ENCODE peak calls at places on chromosomes 7 and 10, in ten cellular contexts. One of them, this sample, is unnamed.

GRCh38 chr10:30068482-30069223 is 9.3 kb upstream of the JCAD start:
- DNase-seq in ovary: no peak
- DNase-seq in HepG2: no peak
- DNase-seq in GM12878: no peak
- DNase-seq in tibial nerve: no peak
- DNase-seq in heart left ventricle: no peak
- DNase-seq in adrenal gland: no peak
- DNase-seq in HCT116: peak; percentile 33
- DNase-seq in A549: no peak
- DNase-seq in upper lobe of left lung: no peak
- DNase-seq in this sample: no peak

GRCh38 chr7:71652551-71652950 is 520.6 kb downstream of the GALNT17 start:
- DNase-seq in ovary: no peak
- DNase-seq in HepG2: no peak
- DNase-seq in GM12878: no peak
- DNase-seq in tibial nerve: no peak
- DNase-seq in heart left ventricle: no peak
- DNase-seq in adrenal gland: no peak
- DNase-seq in HCT116: no peak
- DNase-seq in A549: no peak
- DNase-seq in upper lobe of left lung: no peak
- DNase-seq in this sample: no peak

GRCh38 chr7:105610165-105610930 is 29.1 kb upstream of the EFCAB10 start:
- DNase-seq in ovary: no peak
- DNase-seq in HepG2: no peak
- DNase-seq in GM12878: no peak
- DNase-seq in tibial nerve: no peak
- DNase-seq in heart left ventricle: no peak
- DNase-seq in adrenal gland: no peak
- DNase-seq in HCT116: no peak
- DNase-seq in A549: no peak
- DNase-seq in upper lobe of left lung: no peak
- DNase-seq in this sample: no peak

GRCh38 chr7:19146699-19147098 is 1.5 kb upstream of the FERD3L start:
- DNase-seq in ovary: no peak
- DNase-seq in HepG2: no peak
- DNase-seq in GM12878: no peak
- DNase-seq in tibial nerve: no peak
- DNase-seq in heart left ventricle: no peak
- DNase-seq in adrenal gland: no peak
- DNase-seq in HCT116: no peak
- DNase-seq in A549: no peak
- DNase-seq in upper lobe of left lung: no peak
- DNase-seq in this sample: no peak

GRCh38 chr10:100158044-100158805 is 27.6 kb downstream of the ERLIN1 start:
- DNase-seq in ovary: no peak
- DNase-seq in HepG2: no peak
- DNase-seq in GM12878: peak; percentile 68
- DNase-seq in tibial nerve: no peak
- DNase-seq in heart left ventricle: no peak
- DNase-seq in adrenal gland: no peak
- DNase-seq in HCT116: no peak
- DNase-seq in A549: no peak
- DNase-seq in upper lobe of left lung: no peak
- DNase-seq in this sample: peak; percentile 27

GRCh38 chr10:30602747-30603146 is 26.8 kb downstream of the LYZL2 start:
- DNase-seq in ovary: no peak
- DNase-seq in HepG2: no peak
- DNase-seq in GM12878: no peak
- DNase-seq in tibial nerve: no peak
- DNase-seq in heart left ventricle: no peak
- DNase-seq in adrenal gland: no peak
- DNase-seq in HCT116: no peak
- DNase-seq in A549: no peak
- DNase-seq in upper lobe of left lung: no peak
- DNase-seq in this sample: no peak

GRCh38 chr7:107396990-107397389 is 72.9 kb upstream of the GPR22 start:
- DNase-seq in ovary: no peak
- DNase-seq in HepG2: no peak
- DNase-seq in GM12878: no peak
- DNase-seq in tibial nerve: no peak
- DNase-seq in heart left ventricle: no peak
- DNase-seq in adrenal gland: no peak
- DNase-seq in HCT116: no peak
- DNase-seq in A549: no peak
- DNase-seq in upper lobe of left lung: no peak
- DNase-seq in this sample: no peak

GRCh38 chr10:26044123-26044749 is 110.2 kb downstream of the MYO3A start:
- DNase-seq in ovary: no peak
- DNase-seq in HepG2: no peak
- DNase-seq in GM12878: no peak
- DNase-seq in tibial nerve: no peak
- DNase-seq in heart left ventricle: peak; percentile 27
- DNase-seq in adrenal gland: no peak
- DNase-seq in HCT116: no peak
- DNase-seq in A549: no peak
- DNase-seq in upper lobe of left lung: no peak
- DNase-seq in this sample: no peak

GRCh38 chr7:12985752-12986151 is 298.3 kb downstream of the ARL4A start:
- DNase-seq in ovary: no peak
- DNase-seq in HepG2: no peak
- DNase-seq in GM12878: no peak
- DNase-seq in tibial nerve: no peak
- DNase-seq in heart left ventricle: no peak
- DNase-seq in adrenal gland: no peak
- DNase-seq in HCT116: no peak
- DNase-seq in A549: no peak
- DNase-seq in upper lobe of left lung: no peak
- DNase-seq in this sample: no peak

GRCh38 chr7:28409716-28410627 is 2.3 kb upstream of the CREB5 start:
- DNase-seq in ovary: peak; percentile 58
- DNase-seq in HepG2: no peak
- DNase-seq in GM12878: no peak
- DNase-seq in tibial nerve: peak; percentile 43
- DNase-seq in heart left ventricle: peak; percentile 65
- DNase-seq in adrenal gland: peak; percentile 50
- DNase-seq in HCT116: no peak
- DNase-seq in A549: peak; percentile 17
- DNase-seq in upper lobe of left lung: peak; percentile 89
- DNase-seq in this sample: peak; percentile 1

GRCh38 chr7:154353385-154353784 is 301.2 kb downstream of the DPP6 start:
- DNase-seq in ovary: no peak
- DNase-seq in HepG2: no peak
- DNase-seq in GM12878: no peak
- DNase-seq in tibial nerve: no peak
- DNase-seq in heart left ventricle: no peak
- DNase-seq in adrenal gland: no peak
- DNase-seq in HCT116: no peak
- DNase-seq in A549: no peak
- DNase-seq in upper lobe of left lung: no peak
- DNase-seq in this sample: no peak

GRCh38 chr10:62437696-62438095 is 63.5 kb downstream of the ZNF365 start:
- DNase-seq in ovary: no peak
- DNase-seq in HepG2: peak; percentile 41
- DNase-seq in GM12878: no peak
- DNase-seq in tibial nerve: no peak
- DNase-seq in heart left ventricle: no peak
- DNase-seq in adrenal gland: peak; percentile 22
- DNase-seq in HCT116: peak; percentile 53
- DNase-seq in A549: peak; percentile 40
- DNase-seq in upper lobe of left lung: no peak
- DNase-seq in this sample: no peak

GRCh38 chr10:14573666-14574261 is 200.9 kb downstream of the FAM107B start:
- DNase-seq in ovary: no peak
- DNase-seq in HepG2: no peak
- DNase-seq in GM12878: no peak
- DNase-seq in tibial nerve: no peak
- DNase-seq in heart left ventricle: no peak
- DNase-seq in adrenal gland: no peak
- DNase-seq in HCT116: peak; percentile 33
- DNase-seq in A549: no peak
- DNase-seq in upper lobe of left lung: no peak
- DNase-seq in this sample: no peak

DNA sequence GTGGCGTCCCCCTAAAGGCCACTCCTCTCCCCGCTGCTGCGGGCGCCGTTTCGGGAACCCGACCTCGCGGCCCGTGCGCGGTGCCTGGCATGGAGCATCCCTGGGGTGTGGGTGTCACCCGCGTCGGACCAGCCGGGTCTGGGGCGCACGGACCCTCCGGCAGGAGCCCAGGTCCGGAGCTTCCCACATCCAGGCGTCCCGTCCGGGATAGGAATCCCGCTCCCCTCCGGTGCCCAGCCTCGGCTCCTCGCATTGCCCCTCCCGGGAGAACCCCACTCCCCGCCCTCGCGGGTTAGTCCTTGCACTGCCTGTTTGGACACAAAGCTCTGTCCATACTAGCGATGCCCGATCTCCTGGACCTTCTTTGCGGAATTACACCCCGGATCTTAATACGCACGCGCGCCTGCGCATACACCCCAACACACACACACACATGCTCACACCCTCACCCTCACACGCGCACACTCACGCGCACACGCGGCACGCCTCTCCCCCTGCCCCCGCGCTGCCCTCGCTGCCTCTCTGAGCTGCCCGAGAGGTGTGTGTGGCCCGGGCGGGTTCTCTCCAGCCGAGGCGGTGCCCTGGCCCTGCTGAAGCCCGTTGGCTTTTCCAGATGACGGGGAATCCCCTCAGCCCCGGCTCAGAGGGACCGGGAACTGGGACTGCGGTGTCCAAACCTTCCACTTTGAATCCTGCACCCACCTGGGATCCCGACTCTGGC is 925 bp downstream of the MTURN start:
- DNase-seq in ovary: peak; percentile 68
- DNase-seq in HepG2: peak; percentile 30
- DNase-seq in GM12878: no peak
- DNase-seq in tibial nerve: peak; percentile 66
- DNase-seq in heart left ventricle: peak; percentile 80
- DNase-seq in adrenal gland: peak; percentile 59
- DNase-seq in HCT116: no peak
- DNase-seq in A549: peak; percentile 65
- DNase-seq in upper lobe of left lung: peak; percentile 92
- DNase-seq in this sample: peak; percentile 54
- TF ChIP-seq POLR2A in ovary: peak; percentile 22
- TF ChIP-seq POLR2A in HepG2: no peak
- TF ChIP-seq POLR2A in GM12878: no peak
- TF ChIP-seq POLR2A in tibial nerve: peak; percentile 40
- TF ChIP-seq POLR2A in heart left ventricle: no peak
- TF ChIP-seq POLR2A in adrenal gland: no peak
- TF ChIP-seq POLR2A in HCT116: no peak
- TF ChIP-seq POLR2A in A549: no peak
- TF ChIP-seq POLR2A in upper lobe of left lung: no peak
- TF ChIP-seq POLR2A in this sample: no peak

GRCh38 chr10:68112837-68113236 is 3.5 kb downstream of the MYPN start:
- DNase-seq in ovary: no peak
- DNase-seq in HepG2: no peak
- DNase-seq in GM12878: no peak
- DNase-seq in tibial nerve: no peak
- DNase-seq in heart left ventricle: no peak
- DNase-seq in adrenal gland: no peak
- DNase-seq in HCT116: no peak
- DNase-seq in A549: no peak
- DNase-seq in upper lobe of left lung: no peak
- DNase-seq in this sample: no peak
- TF ChIP-seq POLR2A in ovary: no peak
- TF ChIP-seq POLR2A in HepG2: no peak
- TF ChIP-seq POLR2A in GM12878: no peak
- TF ChIP-seq POLR2A in tibial nerve: no peak
- TF ChIP-seq POLR2A in heart left ventricle: no peak
- TF ChIP-seq POLR2A in adrenal gland: no peak
- TF ChIP-seq POLR2A in HCT116: no peak
- TF ChIP-seq POLR2A in A549: no peak
- TF ChIP-seq POLR2A in upper lobe of left lung: no peak
- TF ChIP-seq POLR2A in this sample: no peak

DNA sequence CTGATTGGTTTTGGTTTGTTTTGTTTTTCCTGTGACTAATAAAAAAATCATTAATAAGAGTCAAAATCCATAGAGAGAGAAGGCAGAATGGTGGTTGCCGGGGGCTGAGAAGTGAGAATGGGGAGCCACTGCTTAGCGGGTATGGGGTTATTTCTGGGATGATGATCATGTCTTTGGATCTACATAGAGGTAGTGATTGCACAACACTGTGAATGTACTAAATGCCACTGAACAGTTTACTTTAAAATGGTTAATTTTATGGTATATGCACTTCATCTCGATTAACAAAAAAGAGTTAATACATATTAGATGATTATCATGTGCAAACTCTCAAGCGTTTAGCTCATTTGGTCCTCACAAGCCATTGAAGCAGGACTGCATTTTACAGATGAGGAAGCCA is 342.9 kb downstream of the ELMO1 start:
- DNase-seq in ovary: no peak
- DNase-seq in HepG2: no peak
- DNase-seq in GM12878: no peak
- DNase-seq in tibial nerve: no peak
- DNase-seq in heart left ventricle: no peak
- DNase-seq in adrenal gland: no peak
- DNase-seq in HCT116: no peak
- DNase-seq in A549: no peak
- DNase-seq in upper lobe of left lung: no peak
- DNase-seq in this sample: no peak
- TF ChIP-seq POLR2A in ovary: no peak
- TF ChIP-seq POLR2A in HepG2: no peak
- TF ChIP-seq POLR2A in GM12878: no peak
- TF ChIP-seq POLR2A in tibial nerve: no peak
- TF ChIP-seq POLR2A in heart left ventricle: no peak
- TF ChIP-seq POLR2A in adrenal gland: no peak
- TF ChIP-seq POLR2A in HCT116: no peak
- TF ChIP-seq POLR2A in A549: no peak
- TF ChIP-seq POLR2A in upper lobe of left lung: no peak
- TF ChIP-seq POLR2A in this sample: no peak

DNA sequence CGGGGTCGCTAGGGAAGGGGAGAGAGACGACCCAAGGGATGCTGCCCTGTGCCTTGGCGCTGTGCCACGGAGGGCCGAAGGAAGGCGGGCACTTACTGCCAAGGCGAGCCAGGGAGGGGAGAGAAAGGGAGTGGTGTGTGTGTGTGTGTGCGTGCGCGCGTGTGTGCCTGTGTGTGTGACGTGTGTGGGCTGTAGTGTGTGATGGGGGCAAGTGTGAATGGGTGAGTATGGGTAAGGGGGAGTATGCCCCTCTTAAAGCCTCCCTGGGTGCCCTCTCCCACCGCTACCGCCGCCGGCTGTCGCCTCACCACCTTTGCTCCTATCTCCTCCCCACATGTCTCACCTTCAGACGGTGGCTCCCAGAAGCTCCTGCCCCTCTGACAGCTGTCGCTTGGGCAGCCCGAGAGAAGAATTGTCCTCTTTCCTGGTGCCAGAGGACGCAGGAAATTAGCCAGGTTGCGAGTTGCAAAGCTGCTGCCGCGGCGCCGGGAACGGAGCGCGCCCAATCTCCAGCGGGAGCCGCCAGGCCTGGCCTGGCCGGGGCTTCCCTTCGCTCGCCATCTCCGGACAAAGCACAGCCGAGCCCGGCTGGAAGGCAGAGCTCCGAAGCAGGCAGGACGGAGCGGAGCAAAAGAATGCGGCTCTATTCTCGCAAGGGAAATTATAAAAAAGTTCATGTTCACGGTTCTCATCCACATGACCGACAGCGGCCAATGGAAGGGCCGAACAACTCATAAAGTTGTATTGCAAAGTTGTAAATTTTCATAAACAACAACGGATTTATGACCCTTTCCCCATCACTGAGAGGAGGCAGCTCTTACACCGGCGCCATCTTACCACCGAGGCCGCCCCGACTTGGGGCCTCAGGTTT is at the start of gene HOXA3:
- DNase-seq in ovary: peak; percentile 24
- DNase-seq in HepG2: no peak
- DNase-seq in GM12878: no peak
- DNase-seq in tibial nerve: no peak
- DNase-seq in heart left ventricle: no peak
- DNase-seq in adrenal gland: peak; percentile 36
- DNase-seq in HCT116: no peak
- DNase-seq in A549: no peak
- DNase-seq in upper lobe of left lung: peak; percentile 86
- DNase-seq in this sample: no peak
- TF ChIP-seq POLR2A in ovary: no peak
- TF ChIP-seq POLR2A in HepG2: no peak
- TF ChIP-seq POLR2A in GM12878: no peak
- TF ChIP-seq POLR2A in tibial nerve: no peak
- TF ChIP-seq POLR2A in heart left ventricle: no peak
- TF ChIP-seq POLR2A in adrenal gland: no peak
- TF ChIP-seq POLR2A in HCT116: no peak
- TF ChIP-seq POLR2A in A549: no peak
- TF ChIP-seq POLR2A in upper lobe of left lung: no peak
- TF ChIP-seq POLR2A in this sample: no peak